ENCODE peak calls at places on chromosomes 5 and 9, in ten cellular contexts. T is iPS DF 6.9; X is activated naive CD8-positive, alpha-beta T cell treated with anti-CD3 and anti-CD28 coated beads, Interleukin-2, amount 10 ng/mL, durations not matched to agents 7 days and 5 days; G is left colon; C is HFFc6; O is activated naive CD4-positive, alpha-beta T cell treated with anti-CD3 and anti-CD28 coated beads, Interleukin-2, amount 10 ng/mL, durations not matched to agents 7 days and 5 days; Z is T-cell; W is sciatic nerve; Y is HS-5; Q is upper lobe of right lung. H is an unnamed sample.

GRCh38 chr5:54792611-54793404 is 192.6 kb downstream of the ESM1 start:
- DNase-seq in Q (no peak), T (no peak), O (no peak), W (no peak), X (no peak), G (no peak), Z (no peak), Y (no peak), C (no peak), H (peak)

GRCh38 chr5:173924899-173925298 is 36.8 kb downstream of the CPEB4 start:
- DNase-seq in Q (no peak), Z (no peak), G (no peak), O (no peak), Y (no peak), T (no peak), X (no peak), C (no peak), W (no peak), H (no peak)

GRCh38 chr9:17116400-17116837 is 18.4 kb upstream of the CNTLN start:
- DNase-seq in W (no peak), Z (no peak), T (no peak), Q (no peak), O (no peak), Y (peak), G (no peak), X (no peak), C (peak), H (no peak)

GRCh38 chr9:112971415-112971814 is 40.6 kb downstream of the ZNF883 start:
- DNase-seq in T (peak), X (no peak), O (peak), Q (no peak), Y (no peak), Z (no peak), G (peak), W (no peak), C (no peak), H (no peak)

GRCh38 chr9:93031629-93032431 is 26.7 kb upstream of the SUSD3 start:
- DNase-seq in Z (no peak), T (no peak), Q (no peak), O (no peak), X (no peak), C (no peak), Y (no peak), G (no peak), W (no peak), H (no peak)

GRCh38 chr9:97895695-97896332 is 26.5 kb downstream of the TRMO start:
- DNase-seq in C (peak), G (no peak), X (no peak), Q (no peak), W (no peak), Y (no peak), T (peak), Z (no peak), O (peak), H (no peak)

GRCh38 chr9:34809504-34810186 is 99.7 kb upstream of the CCL21 start:
- DNase-seq in G (peak), Z (no peak), Q (no peak), T (peak), C (no peak), X (no peak), O (no peak), W (no peak), Y (no peak), H (no peak)

GRCh38 chr9:130039504-130040147 is 3.4 kb downstream of the FNBP1 start:
- DNase-seq in W (no peak), O (peak), Y (no peak), G (no peak), Z (no peak), T (no peak), X (no peak), C (no peak), Q (no peak), H (no peak)

GRCh38 chr5:179354305-179354882 is 9.1 kb upstream of the ADAMTS2 start:
- DNase-seq in Y (no peak), X (no peak), G (no peak), C (no peak), Z (no peak), Q (no peak), O (no peak), T (no peak), W (no peak), H (no peak)

H was measured in stomach.